ENCODE peak calls at places on chromosomes 6 and 20, in four cellular contexts. X is GM23248, K is GM23338, Q is caudate nucleus. G is an unnamed sample.

GRCh38 chr6:166862287-166862977 is 93.9 kb downstream of the RNASET2 start:
- DNase-seq in Q (no peak), X (peak; percentile 23), K (peak; percentile 83), G (peak; percentile 80)

GRCh38 chr6:112618796-112619195 is 271.7 kb downstream of the RFPL4B start:
- DNase-seq in X (peak; percentile 25), Q (no peak), K (peak; percentile 71), G (peak; percentile 70)

GRCh38 chr6:89834884-89835792 is 5.5 kb downstream of the CASP8AP2 start:
- DNase-seq in K (no peak), X (peak; percentile 10), Q (no peak), G (no peak)

GRCh38 chr20:57618091-57618765 is 2.0 kb downstream of the ZBP1 start:
- DNase-seq in X (peak; percentile 37), K (no peak), Q (no peak), G (peak; percentile 62)

GRCh38 chr6:105372862-105373182 is 30.1 kb downstream of the PREP start:
- DNase-seq in K (no peak), X (no peak), Q (no peak), G (no peak)

GRCh38 chr6:2542858-2543218 is 207.9 kb downstream of the MYLK4 start:
- DNase-seq in X (peak; percentile 30), Q (no peak), K (no peak), G (peak; percentile 8)

GRCh38 chr6:160221423-160221822 is 37.2 kb downstream of the SLC22A2 start:
- DNase-seq in Q (no peak), X (no peak), K (peak; percentile 75), G (peak; percentile 69)

GRCh38 chr6:137210903-137211302 is 8.3 kb downstream of the IFNGR1 start:
- DNase-seq in K (no peak), Q (no peak), X (peak; percentile 71), G (no peak)

GRCh38 chr20:61558726-61559125 is 306.7 kb downstream of the CDH4 start:
- DNase-seq in X (peak; percentile 54), Q (no peak), K (no peak), G (peak; percentile 45)

GRCh38 chr6:159819098-159819497 is 19.0 kb downstream of the PNLDC1 start:
- DNase-seq in X (no peak), Q (no peak), K (no peak), G (no peak)

GRCh38 chr6:168616807-168617756 is 176.1 kb downstream of the SMOC2 start:
- DNase-seq in X (no peak), K (peak; percentile 48), Q (no peak), G (peak; percentile 44)

GRCh38 chr6:3838992-3839867 is 9.9 kb upstream of the FAM50B start:
- DNase-seq in K (no peak), X (peak; percentile 70), Q (no peak), G (no peak)

GRCh38 chr6:152905551-152906299 is 77.1 kb downstream of the FBXO5 start:
- DNase-seq in X (no peak), Q (no peak), K (no peak), G (no peak)

GRCh38 chr6:106145741-106146227 is 59.6 kb downstream of the PRDM1 start:
- DNase-seq in X (peak; percentile 35), K (no peak), Q (no peak), G (peak; percentile 65)

GRCh38 chr20:57124800-57125399 is 141.5 kb downstream of the BMP7 start:
- DNase-seq in K (no peak), Q (no peak), X (no peak), G (peak; percentile 26)

GRCh38 chr6:11307226-11307625 is 74.8 kb upstream of the NEDD9 start:
- DNase-seq in K (no peak), Q (no peak), X (no peak), G (no peak)

GRCh38 chr6:15096894-15097837 is 148.7 kb upstream of the JARID2 start:
- DNase-seq in K (no peak), X (peak; percentile 1), Q (no peak), G (no peak)

GRCh38 chr20:53918949-53919361 is 151.4 kb downstream of the BCAS1 start:
- DNase-seq in Q (no peak), K (peak; percentile 96), X (no peak), G (peak; percentile 98)

DNA sequence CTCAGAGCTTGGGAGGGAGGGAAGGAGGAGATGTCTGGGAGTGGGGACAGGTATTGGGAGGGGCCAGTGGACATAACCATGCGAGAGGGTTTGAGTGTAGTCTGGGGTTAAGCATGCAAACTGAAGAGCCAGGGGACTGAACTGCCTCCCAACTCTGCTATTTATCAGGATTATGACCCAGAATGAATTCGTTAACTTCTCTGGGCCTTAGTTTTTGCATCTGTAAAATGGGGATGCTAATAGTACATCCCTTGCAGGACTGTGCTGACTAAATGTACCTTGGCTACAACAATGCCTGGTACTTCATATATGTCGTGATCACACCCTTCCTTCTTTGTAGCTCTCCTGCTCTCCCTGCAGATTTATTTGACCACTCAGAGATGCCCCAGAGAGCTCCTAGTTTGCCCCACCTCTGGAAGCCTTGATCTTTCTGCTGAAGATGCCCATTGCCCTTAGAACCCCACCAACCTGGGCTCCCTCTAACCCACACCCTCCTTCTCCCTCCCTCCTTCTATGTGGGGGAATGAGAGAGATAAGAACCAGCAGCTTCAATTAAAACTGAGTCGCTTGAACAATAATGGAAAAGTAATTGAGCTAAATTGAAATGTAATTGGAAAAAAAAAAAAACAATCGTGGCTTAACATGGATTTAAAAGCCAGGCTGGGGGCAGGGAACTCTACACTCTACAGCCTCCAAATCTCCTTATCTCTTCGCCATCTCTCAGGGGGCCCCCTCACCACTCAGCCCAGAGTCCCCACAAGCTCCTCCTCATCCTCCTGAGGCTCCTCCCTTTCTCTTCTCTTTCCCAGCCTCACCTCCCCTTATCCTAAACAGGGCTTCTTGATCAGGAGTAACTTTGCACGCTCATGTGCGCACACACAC is 83.4 kb downstream of the MDGA1 start:
- DNase-seq in X (no peak), Q (no peak), K (no peak), G (no peak)
- H3K27ac ChIP-seq in X (no peak overlapping the region), Q (no peak overlapping the region), K (no peak overlapping the region), G (no peak overlapping the region)

DNA sequence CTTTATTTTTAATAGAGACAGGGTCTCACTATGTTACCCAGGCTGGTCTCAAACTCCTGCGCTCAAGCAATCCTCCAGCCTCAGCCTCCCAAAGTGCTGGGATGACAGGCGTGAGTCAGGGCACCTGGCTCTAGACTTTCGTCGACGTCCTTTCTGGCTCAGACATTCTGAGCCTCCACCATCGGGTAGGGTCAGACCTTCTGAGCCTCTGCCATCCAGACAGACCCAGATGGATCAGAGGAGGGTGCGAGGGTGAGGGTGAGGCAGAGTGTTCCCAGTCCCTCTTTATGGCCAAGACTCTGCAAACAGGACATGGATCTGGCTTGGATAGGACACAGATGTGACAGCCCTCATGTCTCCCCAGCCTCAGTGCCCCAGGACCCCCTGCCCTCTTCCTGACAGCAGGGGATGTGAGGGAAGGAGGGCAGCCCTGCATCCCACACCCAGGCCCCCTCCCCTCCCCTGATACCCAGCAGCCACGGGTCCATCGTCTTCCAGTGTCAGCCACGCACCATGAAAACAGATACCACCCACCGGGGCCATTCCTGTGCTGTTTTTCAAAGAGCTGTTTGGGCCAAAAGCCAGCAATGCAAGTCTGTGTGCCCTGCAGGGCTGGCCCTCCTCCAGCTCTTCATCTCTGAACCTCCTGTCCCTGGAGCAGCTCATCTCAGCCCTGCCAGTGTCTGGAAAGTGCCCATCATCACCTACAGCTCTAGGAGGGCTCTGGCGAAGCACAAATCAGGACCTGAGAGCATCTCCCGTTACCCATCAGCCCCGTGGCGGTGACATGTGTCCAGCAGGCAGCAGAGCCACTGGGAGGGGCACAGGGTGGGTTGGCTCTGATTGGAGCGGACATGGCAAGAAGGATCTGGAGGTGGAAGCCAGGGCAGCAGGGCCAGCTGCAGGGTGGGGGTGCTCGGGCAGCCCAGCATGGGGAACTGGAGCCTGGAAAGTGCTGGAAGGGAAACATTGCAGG is 208.4 kb downstream of the PREX1 start:
- DNase-seq in X (no peak), Q (no peak), K (no peak), G (no peak)
- H3K27ac ChIP-seq in X (no peak overlapping the region), Q (no peak overlapping the region), K (no peak overlapping the region), G (no peak overlapping the region)

DNA sequence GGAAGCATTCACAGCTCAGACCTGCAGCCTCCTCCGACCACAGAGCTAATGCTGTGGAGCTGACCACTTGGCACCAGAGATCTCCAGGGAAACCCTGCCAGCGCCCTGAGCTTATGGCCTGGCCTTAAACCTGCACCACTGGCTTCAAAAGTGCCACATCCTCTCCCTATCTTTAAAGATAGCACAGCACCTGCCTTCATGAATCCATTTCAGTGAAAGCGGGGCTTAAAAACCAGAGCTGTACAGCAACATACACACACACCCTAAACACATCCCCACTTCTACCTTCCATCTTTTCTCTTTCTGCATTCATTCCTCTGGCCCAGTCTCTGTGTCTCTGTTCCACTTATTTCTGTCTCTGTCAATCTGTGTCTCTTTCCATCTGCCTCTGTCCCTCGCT is 59.8 kb upstream of the CCDC167 start:
- DNase-seq in K (no peak), Q (no peak), X (no peak), G (no peak)
- H3K27ac ChIP-seq in K (no peak overlapping the region), Q (peak overlapping the region; percentile 23), X (no peak overlapping the region), G (no peak overlapping the region)

GRCh38 chr6:85856235-85856634 is 213.5 kb upstream of the SYNCRIP start:
- DNase-seq in K (no peak), X (no peak), Q (no peak), G (no peak)
- H3K27ac ChIP-seq in K (no peak overlapping the region), X (no peak overlapping the region), Q (no peak overlapping the region), G (no peak overlapping the region)

DNA sequence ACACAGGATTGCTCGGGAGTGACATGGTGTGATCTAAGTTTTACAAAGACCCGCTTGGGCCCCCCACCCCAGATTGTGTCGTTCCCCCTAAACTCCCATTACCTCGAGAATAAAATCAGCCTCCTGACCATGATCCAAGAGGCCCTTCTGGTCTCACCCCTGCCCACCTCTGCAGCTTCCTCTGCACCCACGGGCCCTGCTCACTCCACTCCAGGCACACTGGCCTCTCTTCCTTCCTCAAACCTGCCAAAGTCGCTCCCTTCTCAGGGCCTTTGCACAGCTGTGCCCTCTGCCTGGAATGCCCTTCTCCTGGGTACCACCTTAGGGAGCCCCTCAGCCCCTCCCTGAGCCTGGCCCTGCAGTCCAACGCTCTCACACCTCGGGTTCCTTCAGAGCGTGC is 17.9 kb downstream of the TGM2 start:
- DNase-seq in Q (no peak), K (no peak), X (no peak), G (no peak)
- H3K27ac ChIP-seq in Q (no peak overlapping the region), K (no peak overlapping the region), X (no peak overlapping the region), G (no peak overlapping the region)

DNA sequence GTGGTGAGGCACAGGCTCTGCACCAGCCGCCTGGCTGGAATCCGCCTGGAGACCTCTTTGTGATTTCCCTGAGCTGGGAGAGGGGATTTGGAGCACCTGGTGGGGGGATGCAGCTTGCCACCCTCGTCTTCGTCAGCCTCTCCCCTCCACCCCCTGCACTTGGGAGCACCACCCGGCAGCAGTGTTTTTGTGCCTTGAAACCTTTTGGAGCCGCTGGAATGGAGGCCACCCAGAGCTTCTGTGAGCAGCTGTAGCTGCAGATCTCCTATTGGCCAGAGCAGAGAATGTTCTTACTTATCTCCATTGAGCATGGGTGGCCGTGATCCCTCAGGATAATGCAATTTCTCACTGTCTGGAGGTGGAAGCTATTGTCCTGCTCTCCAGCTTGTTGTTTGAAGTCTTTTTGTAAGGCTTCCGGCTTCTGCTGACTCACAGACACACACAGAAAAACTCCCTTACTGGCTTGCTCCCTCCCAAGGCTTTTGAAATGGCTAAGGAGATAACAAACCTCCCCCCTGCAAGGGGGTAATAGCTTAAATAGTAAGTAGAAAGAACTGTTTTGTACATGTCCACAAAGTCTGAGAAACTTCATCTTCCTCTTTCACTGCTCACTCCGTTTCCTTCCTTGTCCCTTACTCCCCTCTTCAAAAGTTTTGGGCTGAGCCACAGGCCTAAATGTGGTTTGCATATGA is 271.2 kb downstream of the PRL start:
- DNase-seq in Q (no peak), K (peak; percentile 80), X (peak; percentile 48), G (peak; percentile 98)
- H3K27ac ChIP-seq in Q (peak overlapping the region; percentile 69), K (peak overlapping the region; percentile 96), X (no peak overlapping the region), G (peak overlapping the region; percentile 96)

G was measured in mesendoderm.